ENCODE peak calls at places on chromosome 6, in seven cellular contexts. Y is H1, D is K562, E is HepG2, J is SK-N-SH, F is GM12892, M is GM12878. N is an unnamed sample.

GRCh38 chr6:141990840-141991239 is 141.9 kb upstream of the GJE1 start:
- DNase-seq in Y (no peak), D (no peak), E (no peak), J (no peak), F (no peak), M (no peak), N (no peak)

GRCh38 chr6:157688960-157689599 is 134.0 kb upstream of the SNX9 start:
- DNase-seq in Y (peak; percentile 60), D (peak; percentile 49), E (no peak), J (no peak), F (no peak), M (no peak), N (no peak)

GRCh38 chr6:45922728-45923351 is 92.8 kb downstream of the CLIC5 start:
- DNase-seq in Y (peak; percentile 81), D (peak; percentile 62), E (no peak), J (peak; percentile 31), F (no peak), M (no peak), N (no peak)

GRCh38 chr6:166939894-166940293 is 16.5 kb downstream of the RNASET2 start:
- DNase-seq in Y (no peak), D (no peak), E (no peak), J (no peak), F (no peak), M (no peak), N (no peak)

GRCh38 chr6:111337715-111338333 is 145.2 kb downstream of the REV3L start:
- DNase-seq in Y (no peak), D (no peak), E (peak; percentile 16), J (no peak), F (no peak), M (no peak), N (no peak)

GRCh38 chr6:85678000-85678601 is 35.4 kb upstream of the SYNCRIP start:
- DNase-seq in Y (no peak), D (no peak), E (no peak), J (no peak), F (no peak), M (no peak), N (no peak)

GRCh38 chr6:111566873-111567517 is 38.7 kb downstream of the TRAF3IP2 start:
- DNase-seq in Y (no peak), D (no peak), E (no peak), J (peak; percentile 51), F (no peak), M (no peak), N (no peak)

GRCh38 chr6:90495216-90495817 is 91.6 kb downstream of the MAP3K7 start:
- DNase-seq in Y (no peak), D (no peak), E (no peak), J (no peak), F (no peak), M (no peak), N (no peak)

GRCh38 chr6:34223381-34223963 is 13.2 kb upstream of the HMGA1 start:
- DNase-seq in Y (peak; percentile 80), D (no peak), E (no peak), J (peak; percentile 82), F (no peak), M (no peak), N (no peak)

GRCh38 chr6:34226731-34227586 is 9.7 kb upstream of the HMGA1 start:
- DNase-seq in Y (peak; percentile 69), D (no peak), E (peak; percentile 51), J (peak; percentile 9), F (no peak), M (no peak), N (no peak)

GRCh38 chr6:34225551-34225950 is 11.1 kb upstream of the HMGA1 start:
- DNase-seq in Y (no peak), D (no peak), E (no peak), J (peak; percentile 16), F (no peak), M (no peak), N (no peak)

GRCh38 chr6:34226066-34226465 is 10.6 kb upstream of the HMGA1 start:
- DNase-seq in Y (no peak), D (no peak), E (no peak), J (no peak), F (no peak), M (no peak), N (no peak)

DNA sequence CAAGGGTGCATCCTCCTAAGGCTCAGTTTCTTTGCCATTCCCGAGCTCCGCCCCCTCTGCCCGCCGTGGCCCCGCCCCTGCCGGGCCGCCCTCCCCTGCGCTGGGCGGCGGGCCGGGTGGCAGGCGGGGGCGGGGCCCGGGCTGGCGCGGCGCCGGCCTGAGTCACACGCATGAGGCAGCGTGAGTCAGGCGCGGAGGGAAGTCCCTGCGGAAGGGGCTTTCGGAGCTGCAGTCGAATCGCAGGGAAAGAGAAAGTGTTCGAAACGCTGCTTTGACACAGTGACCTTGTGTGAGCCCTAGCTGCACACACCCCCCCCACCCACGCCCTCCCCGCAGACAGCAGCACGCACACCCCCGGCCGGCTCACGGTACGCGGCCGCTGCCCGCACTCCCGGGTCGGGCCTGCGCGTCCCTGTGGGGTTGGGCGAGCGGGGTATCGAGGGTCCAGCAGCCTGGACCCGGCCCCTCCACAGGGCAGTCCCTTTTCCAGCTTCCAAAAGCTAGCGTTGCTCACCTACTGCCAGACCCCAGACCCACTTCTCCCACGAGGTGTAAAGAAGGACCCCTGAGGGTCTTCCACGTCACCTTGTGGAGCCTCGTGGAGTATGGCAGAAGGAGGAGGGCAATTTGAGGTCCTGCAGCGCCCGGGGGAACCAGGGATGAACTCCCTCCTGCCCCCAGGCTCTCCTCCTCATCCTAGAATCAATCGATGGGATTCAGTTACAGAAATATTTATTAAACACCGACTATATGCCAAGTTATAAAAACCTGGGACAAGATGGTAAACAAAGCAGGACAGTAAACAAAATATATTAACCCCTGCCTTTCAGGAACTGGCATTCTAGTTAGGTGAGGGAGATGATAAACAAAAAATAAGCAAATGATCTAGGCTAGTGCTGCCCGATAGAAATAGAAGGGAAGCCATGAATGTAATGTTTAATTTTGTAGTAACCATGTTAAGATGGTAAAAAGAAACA is 12.4 kb upstream of the HMGA1 start:
- DNase-seq in Y (peak; percentile 95), D (peak; percentile 97), E (peak; percentile 81), J (peak; percentile 99), F (peak; percentile 94), M (peak; percentile 88), N (peak; percentile 95)
- TF ChIP-seq TAF1 in Y (peak; percentile 70), D (peak; percentile 69), E (peak; percentile 70), J (no peak), F (no peak), M (peak; percentile 49), N (no peak)

GRCh38 chr6:143536461-143536865 is 24.9 kb upstream of the FUCA2 start:
- DNase-seq in Y (peak; percentile 75), D (no peak), E (no peak), J (no peak), F (peak; percentile 29), M (no peak), N (no peak)

GRCh38 chr6:143538374-143538773 is 26.9 kb upstream of the FUCA2 start:
- DNase-seq in Y (no peak), D (no peak), E (no peak), J (no peak), F (no peak), M (no peak), N (no peak)

GRCh38 chr6:143539106-143539505 is 27.6 kb upstream of the FUCA2 start:
- DNase-seq in Y (no peak), D (no peak), E (no peak), J (no peak), F (no peak), M (no peak), N (no peak)

GRCh38 chr6:143535189-143535614 is 23.7 kb upstream of the FUCA2 start:
- DNase-seq in Y (no peak), D (no peak), E (peak; percentile 67), J (no peak), F (no peak), M (no peak), N (no peak)

DNA sequence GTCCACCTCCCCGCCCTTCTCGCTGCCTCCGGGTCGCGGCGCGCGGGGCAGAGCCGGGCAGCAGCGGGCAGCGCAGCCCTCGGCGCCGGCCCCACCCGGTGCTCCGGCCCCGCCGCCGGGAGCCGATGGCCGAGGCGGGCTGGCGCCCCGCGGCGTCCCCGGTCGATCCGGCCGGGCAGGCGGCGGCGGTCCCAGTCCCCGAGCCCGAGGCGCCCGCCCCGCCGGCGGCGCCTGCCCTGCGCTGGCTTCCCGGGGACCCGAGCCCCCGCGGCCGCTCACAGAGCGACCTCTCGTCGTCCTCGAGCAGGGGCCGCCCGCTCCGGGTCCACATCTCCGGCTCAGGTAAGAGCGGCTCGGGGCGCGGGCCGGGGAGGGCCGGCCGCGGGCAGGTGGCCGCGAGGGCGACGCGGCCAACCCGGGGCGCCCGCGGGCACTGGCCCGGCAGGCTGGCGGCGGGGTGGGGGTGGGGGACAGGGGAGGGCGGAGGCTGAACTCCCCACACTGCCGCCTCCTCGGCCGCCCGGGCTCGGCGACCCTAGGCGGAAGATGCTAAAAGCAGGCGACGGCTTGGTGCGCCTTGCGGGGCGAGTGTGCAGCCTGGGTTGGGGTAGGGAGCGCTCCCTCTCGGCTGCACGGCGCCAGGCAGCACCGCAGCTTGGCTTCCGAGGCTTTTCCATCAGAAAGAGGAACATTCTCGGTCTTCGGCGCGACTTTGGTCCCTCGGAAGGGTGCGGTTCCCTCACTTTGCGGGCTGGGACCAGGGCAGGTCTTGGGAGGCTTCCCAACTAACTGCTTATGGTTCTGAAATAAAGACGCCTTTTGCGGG is 25.6 kb upstream of the FUCA2 start:
- DNase-seq in Y (peak; percentile 80), D (no peak), E (peak; percentile 38), J (peak; percentile 83), F (peak; percentile 29), M (no peak), N (peak; percentile 26)
- TF ChIP-seq TAF1 in Y (peak; percentile 40), D (no peak), E (peak; percentile 43), J (peak; percentile 23), F (no peak), M (no peak), N (no peak)

DNA sequence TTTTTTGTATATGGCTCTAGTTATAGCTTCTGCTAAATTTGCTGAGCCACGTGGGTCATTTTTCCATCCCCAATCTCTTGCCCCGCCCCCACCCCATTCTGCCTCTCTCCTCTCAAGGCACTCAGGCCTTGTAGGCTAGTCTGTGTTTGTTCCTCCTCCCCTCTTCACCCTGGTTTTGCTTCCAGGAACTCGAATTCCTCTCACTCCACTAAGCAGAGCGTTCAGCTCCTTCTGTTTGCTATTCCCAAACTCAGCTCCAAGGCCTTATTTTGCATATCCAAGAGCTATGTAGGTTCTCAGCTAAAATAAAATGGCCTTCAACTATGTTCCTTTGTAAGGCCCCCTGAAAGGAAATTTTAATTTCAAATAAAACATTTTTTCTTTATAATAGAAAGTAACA is 1293.7 kb downstream of the EPHA7 start:
- DNase-seq in Y (no peak), D (no peak), E (no peak), J (no peak), F (no peak), M (no peak), N (no peak)
- TF ChIP-seq TAF1 in Y (no peak), D (no peak), E (no peak), J (no peak), F (no peak), M (no peak), N (no peak)

GRCh38 chr6:87430499-87430898 is 22.7 kb downstream of the CFAP206 start:
- DNase-seq in Y (no peak), D (no peak), E (no peak), J (no peak), F (no peak), M (no peak), N (no peak)

GRCh38 chr6:87431263-87431662 is 23.5 kb downstream of the CFAP206 start:
- DNase-seq in Y (no peak), D (no peak), E (no peak), J (no peak), F (no peak), M (no peak), N (no peak)

DNA sequence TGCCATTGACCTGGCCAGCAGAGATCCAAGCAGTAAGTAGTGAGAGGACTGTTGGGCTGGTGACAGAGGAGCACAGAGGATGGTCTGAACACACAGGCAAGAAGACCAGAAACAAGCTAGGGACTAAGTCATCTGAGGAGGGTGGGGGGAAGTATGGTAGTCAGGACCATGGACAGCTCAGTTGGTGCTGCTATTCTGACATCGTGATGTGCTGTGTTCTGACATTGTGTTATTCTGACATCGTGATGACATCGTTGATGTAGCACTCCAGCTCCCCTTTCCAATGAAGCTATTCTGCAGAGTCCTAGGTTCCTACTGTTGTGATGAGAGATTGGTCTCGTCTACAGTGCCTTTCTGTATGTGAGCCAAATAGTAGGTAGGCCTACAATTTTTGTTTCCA is 28.7 kb downstream of the CFAP206 start:
- DNase-seq in Y (peak; percentile 69), D (peak; percentile 76), E (peak; percentile 55), J (no peak), F (no peak), M (peak; percentile 25), N (peak; percentile 7)
- TF ChIP-seq TAF1 in Y (no peak), D (no peak), E (no peak), J (no peak), F (no peak), M (no peak), N (no peak)

N was measured in GM12891.